ENCODE peak calls at places on chromosome 5, in nine cellular contexts. B is GM23338; W is smooth muscle cell of the brain vasculature; S is ELR; C is fibroblast of the conjunctiva; T is tibial nerve; U is central memory CD8-positive, alpha-beta T cell; M is HuH-7; P is epithelial cell of prostate. Z is an unnamed sample.
A peak's percentile ranks its signal among the peaks of the same experiment; 100 is the strongest.

GRCh38 chr5:166488560-166488959 is 1802.9 kb upstream of the WWC1 start:
- DNase-seq in S (no peak), P (no peak), M (no peak), C (no peak), U (no peak), T (no peak), B (no peak), W (no peak), Z (no peak)

GRCh38 chr5:159198063-159199036 is 11.0 kb downstream of the RNF145 start:
- DNase-seq in B (no peak), M (no peak), C (no peak), T (no peak), U (no peak), S (no peak), P (no peak), W (no peak), Z (no peak)

GRCh38 chr5:51539232-51539631 is 156.0 kb downstream of the ISL1 start:
- DNase-seq in T (no peak), B (no peak), U (no peak), S (no peak), P (no peak), M (no peak), C (no peak), W (no peak), Z (no peak)

GRCh38 chr5:50292735-50293394 is 148.2 kb downstream of the EMB start:
- DNase-seq in P (no peak), S (no peak), T (no peak), B (no peak), U (no peak), M (no peak), W (no peak), C (no peak), Z (no peak)

GRCh38 chr5:107675201-107675600 is 4.5 kb upstream of the EFNA5 start:
- DNase-seq in C (no peak), S (no peak), U (no peak), P (no peak), T (no peak), W (no peak), B (no peak), M (no peak), Z (no peak)

GRCh38 chr5:115433918-115434317 is 110.7 kb downstream of the FEM1C start:
- DNase-seq in T (no peak), B (no peak), S (peak; percentile 19), P (no peak), M (no peak), W (no peak), U (no peak), C (no peak), Z (no peak)

GRCh38 chr5:180306796-180307195 is 14.9 kb upstream of the MAPK9 start:
- DNase-seq in P (no peak), W (no peak), S (no peak), C (no peak), B (no peak), M (no peak), U (no peak), T (no peak), Z (no peak)

GRCh38 chr5:135394095-135394494 is 4.9 kb downstream of the MACROH2A1 start:
- DNase-seq in P (no peak), M (no peak), C (no peak), B (no peak), U (no peak), T (no peak), W (no peak), S (no peak), Z (no peak)

GRCh38 chr5:116492016-116492623 is 82.5 kb downstream of the SEMA6A start:
- DNase-seq in T (peak; percentile 27), U (no peak), W (peak; percentile 87), S (peak; percentile 87), C (peak; percentile 81), B (no peak), P (peak; percentile 55), M (no peak), Z (no peak)

GRCh38 chr5:137393196-137393993 is 105.7 kb downstream of the SPOCK1 start:
- DNase-seq in S (peak; percentile 16), M (no peak), C (no peak), T (no peak), U (no peak), P (peak; percentile 80), W (no peak), B (no peak), Z (no peak)

GRCh38 chr5:93246093-93246855 is 334.7 kb downstream of the NR2F1-AS1 start:
- DNase-seq in S (no peak), T (no peak), C (peak; percentile 79), M (peak; percentile 59), B (peak; percentile 34), W (peak; percentile 95), U (no peak), P (no peak), Z (no peak)

GRCh38 chr5:143501176-143501840 is 97.8 kb upstream of the NR3C1 start:
- DNase-seq in T (no peak), C (peak; percentile 30), U (no peak), B (peak; percentile 4), S (no peak), M (no peak), P (no peak), W (no peak), Z (no peak)

GRCh38 chr5:127070243-127070642 is 3.1 kb downstream of the C5orf63 start:
- DNase-seq in S (no peak), P (no peak), B (no peak), T (no peak), U (no peak), C (no peak), M (no peak), W (no peak), Z (no peak)

GRCh38 chr5:106414342-106414741 is 1256.4 kb downstream of the EFNA5 start:
- DNase-seq in T (no peak), W (no peak), B (no peak), P (no peak), S (no peak), C (no peak), M (no peak), U (no peak), Z (no peak)

GRCh38 chr5:100755435-100755834 is 147.6 kb downstream of the ST8SIA4 start:
- DNase-seq in S (no peak), T (no peak), M (no peak), U (no peak), P (no peak), W (no peak), C (no peak), B (no peak), Z (no peak)

GRCh38 chr5:56449071-56449470 is 215.9 kb upstream of the ANKRD55 start:
- DNase-seq in M (no peak), S (no peak), C (no peak), U (no peak), P (no peak), W (no peak), B (no peak), T (no peak), Z (no peak)

GRCh38 chr5:21685536-21685935 is 1167.6 kb downstream of the CDH12 start:
- DNase-seq in T (no peak), M (no peak), B (no peak), S (peak; percentile 37), P (no peak), C (peak; percentile 5), W (no peak), U (no peak), Z (no peak)

GRCh38 chr5:133193794-133194193 is 142.0 kb downstream of the HSPA4 start:
- DNase-seq in T (no peak), U (no peak), W (no peak), C (no peak), S (no peak), M (no peak), P (no peak), B (peak; percentile 39), Z (no peak)

GRCh38 chr5:142446131-142446959 is 121.5 kb upstream of the SPRY4 start:
- DNase-seq in P (no peak), S (peak; percentile 88), C (no peak), W (no peak), T (no peak), M (no peak), U (no peak), B (no peak), Z (no peak)

GRCh38 chr5:132130918-132131715 is 57.5 kb downstream of the CSF2 start:
- DNase-seq in P (no peak), U (no peak), B (no peak), T (no peak), S (no peak), C (no peak), W (no peak), M (no peak), Z (no peak)

GRCh38 chr5:138874771-138875628 is at the start of gene LRRTM2:
- DNase-seq in C (peak; percentile 60), B (no peak), T (no peak), U (no peak), P (no peak), M (no peak), W (peak; percentile 26), S (peak; percentile 93), Z (no peak)

GRCh38 chr5:43456556-43456955 is 27.1 kb downstream of the TMEM267 start:
- DNase-seq in P (no peak), M (no peak), C (no peak), T (no peak), B (no peak), S (no peak), W (no peak), U (no peak), Z (no peak)

GRCh38 chr5:139651502-139651862 is 3.3 kb downstream of the CXXC5 start:
- DNase-seq in M (no peak), C (no peak), T (no peak), W (no peak), P (no peak), S (no peak), U (no peak), B (no peak), Z (no peak)